ENCODE peak calls at places on chromosomes 7 and 10, in eight cellular contexts. C, T, G, N, H, X, F and R are unnamed samples.

GRCh38 chr10:104809288-104810090 is 168.4 kb downstream of the SORCS3 start:
- DNase-seq in C (no peak), T (no peak), G (no peak), N (no peak), H (peak), X (peak), F (peak), R (peak)

GRCh38 chr7:44386139-44386913 is 60.9 kb upstream of the CAMK2B start:
- DNase-seq in C (no peak), T (no peak), G (peak), N (no peak), H (no peak), X (peak), F (peak), R (peak)

GRCh38 chr10:61836888-61837747 is 64.4 kb upstream of the ARID5B start:
- DNase-seq in C (no peak), T (peak), G (peak), N (no peak), H (peak), X (peak), F (peak), R (no peak)

GRCh38 chr7:29146082-29146706 is at the start of gene CPVL:
- DNase-seq in C (peak), T (no peak), G (no peak), N (peak), H (peak), X (peak), F (no peak), R (peak)

GRCh38 chr7:76146374-76146773 is 55.3 kb upstream of the SRRM3 start:
- DNase-seq in C (no peak), T (no peak), G (no peak), N (no peak), H (no peak), X (no peak), F (no peak), R (no peak)

GRCh38 chr7:134031835-134032617 is 95.1 kb upstream of the LRGUK start:
- DNase-seq in C (no peak), T (peak), G (peak), N (no peak), H (no peak), X (no peak), F (no peak), R (no peak)

GRCh38 chr10:121739114-121739513 is 140.9 kb upstream of the FGFR2 start:
- DNase-seq in C (no peak), T (no peak), G (no peak), N (no peak), H (no peak), X (no peak), F (no peak), R (no peak)

GRCh38 chr10:844552-844951 is 87.0 kb downstream of the LARP4B start:
- DNase-seq in C (no peak), T (peak), G (peak), N (no peak), H (peak), X (peak), F (peak), R (no peak)

GRCh38 chr10:72736176-72736795 is 44.3 kb downstream of the MCU start:
- DNase-seq in C (no peak), T (peak), G (peak), N (no peak), H (peak), X (peak), F (peak), R (no peak)

GRCh38 chr10:84613336-84614021 is 285.1 kb downstream of the CCSER2 start:
- DNase-seq in C (peak), T (no peak), G (no peak), N (peak), H (peak), X (peak), F (peak), R (peak)

GRCh38 chr10:84540617-84541288 is 212.4 kb downstream of the CCSER2 start:
- DNase-seq in C (peak), T (peak), G (peak), N (peak), H (peak), X (peak), F (peak), R (peak)

GRCh38 chr7:77561354-77561753 is 24.3 kb downstream of the PTPN12 start:
- DNase-seq in C (no peak), T (no peak), G (no peak), N (no peak), H (no peak), X (no peak), F (no peak), R (no peak)

GRCh38 chr7:124155400-124156022 is 122.6 kb upstream of the TMEM229A start:
- DNase-seq in C (peak), T (peak), G (peak), N (peak), H (peak), X (peak), F (no peak), R (no peak)

GRCh38 chr7:101733713-101734475 is 83.5 kb upstream of the CUX1 start:
- DNase-seq in C (peak), T (peak), G (peak), N (peak), H (peak), X (peak), F (peak), R (peak)

GRCh38 chr7:82050134-82050533 is 280.3 kb upstream of the HGF start:
- DNase-seq in C (no peak), T (peak), G (peak), N (no peak), H (peak), X (peak), F (peak), R (no peak)

GRCh38 chr7:74364061-74364460 is 74.9 kb downstream of the CLIP2 start:
- DNase-seq in C (no peak), T (no peak), G (no peak), N (peak), H (peak), X (no peak), F (no peak), R (peak)

GRCh38 chr7:134420509-134421125 is 38.3 kb downstream of the AKR1B1 start:
- DNase-seq in C (peak), T (peak), G (peak), N (peak), H (peak), X (peak), F (peak), R (peak)

GRCh38 chr10:45000138-45000763 is 472 bp upstream of the ZNF22 start:
- DNase-seq in C (no peak), T (peak), G (peak), N (no peak), H (peak), X (peak), F (peak), R (peak)

GRCh38 chr7:55504093-55504859 is 68.0 kb downstream of the VOPP1 start:
- DNase-seq in C (no peak), T (peak), G (peak), N (no peak), H (peak), X (peak), F (peak), R (no peak)

GRCh38 chr7:35248576-35249536 is 5.0 kb downstream of the TBX20 start:
- DNase-seq in C (no peak), T (no peak), G (no peak), N (no peak), H (no peak), X (no peak), F (no peak), R (peak)

GRCh38 chr7:18590744-18591340 is 95.3 kb downstream of the HDAC9 start:
- DNase-seq in C (peak), T (peak), G (peak), N (peak), H (peak), X (peak), F (peak), R (no peak)

GRCh38 chr7:98266840-98267239 is 14.6 kb upstream of the BRI3 start:
- DNase-seq in C (no peak), T (peak), G (no peak), N (no peak), H (peak), X (no peak), F (no peak), R (no peak)

GRCh38 chr10:126944191-126944590 is 39.0 kb downstream of the DOCK1 start:
- DNase-seq in C (no peak), T (no peak), G (no peak), N (no peak), H (no peak), X (no peak), F (no peak), R (no peak)
- H3K9ac ChIP-seq in C (no peak), T (no peak), G (no peak), N (no peak), H (no peak), X (no peak), F (no peak), R (no peak)

GRCh38 chr7:125848157-125848556 is 918.5 kb upstream of the POT1 start:
- DNase-seq in C (no peak), T (no peak), G (no peak), N (no peak), H (no peak), X (no peak), F (no peak), R (no peak)
- H3K9ac ChIP-seq in C (no peak), T (no peak), G (no peak), N (no peak), H (no peak), X (no peak), F (no peak), R (no peak)

GRCh38 chr7:1087462-1087809 is 477 bp upstream of the GPER1 start:
- DNase-seq in C (no peak), T (peak), G (peak), N (no peak), H (peak), X (peak), F (peak), R (no peak)
- H3K9ac ChIP-seq in C (no peak), T (peak), G (no peak), N (no peak), H (peak), X (no peak), F (peak), R (no peak)

DNA sequence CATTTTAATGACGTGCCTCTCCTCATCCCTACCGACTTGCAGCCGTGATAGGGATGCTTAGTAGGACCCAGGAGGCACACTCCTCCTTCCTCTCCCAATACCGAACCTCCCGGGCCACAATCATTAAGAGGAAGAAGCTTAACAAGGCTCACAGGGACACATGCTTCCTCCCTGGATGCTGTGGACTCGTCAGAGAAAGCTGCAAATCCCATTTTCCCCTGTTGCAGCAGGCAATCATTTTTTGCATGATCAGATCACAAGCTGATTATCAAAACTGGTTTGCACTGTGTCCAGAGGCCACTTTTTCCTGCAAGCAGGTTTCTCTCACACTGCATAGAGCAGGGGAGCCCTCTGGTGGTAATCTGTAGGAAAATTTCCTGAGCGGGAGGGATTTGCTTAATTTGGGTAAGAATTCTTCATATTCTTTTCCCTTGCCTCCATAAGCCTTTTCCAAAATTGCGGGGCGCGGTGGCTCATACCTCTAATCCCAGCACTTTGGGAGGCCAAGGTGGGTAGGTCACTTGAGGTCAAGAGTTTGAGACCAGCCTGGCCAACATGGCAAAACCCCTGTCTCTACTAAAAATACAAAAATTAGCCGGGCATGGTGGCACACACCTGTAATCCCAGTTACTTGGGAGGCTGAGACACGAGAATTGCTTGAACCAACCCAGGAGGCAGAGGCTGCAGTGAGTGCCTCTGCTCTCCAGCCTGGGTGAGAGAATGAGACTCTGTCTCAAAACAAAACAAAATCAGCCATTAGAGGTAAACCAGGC is 16.1 kb upstream of the LAMB4 start:
- DNase-seq in C (peak), T (peak), G (peak), N (peak), H (peak), X (peak), F (peak), R (peak)
- H3K9ac ChIP-seq in C (no peak), T (peak), G (no peak), N (no peak), H (no peak), X (no peak), F (no peak), R (no peak)